ENCODE peak calls at places on chromosomes 2 and 18, in six cellular contexts. A is Calu3; B is GM23248; W is activated naive CD4-positive, alpha-beta T cell; S is sciatic nerve; N is Daoy. M is an unnamed sample.

GRCh38 chr2:171244466-171244969 is 83.8 kb upstream of the TLK1 start:
- DNase-seq in N (no peak), A (no peak), S (no peak), B (peak), W (no peak), M (no peak)

GRCh38 chr18:6874316-6874715 is 144.8 kb downstream of the ARHGAP28 start:
- DNase-seq in B (peak), W (no peak), S (no peak), N (no peak), A (no peak), M (no peak)

GRCh38 chr2:85188852-85189251 is 55.7 kb downstream of the TCF7L1 start:
- DNase-seq in N (peak), W (no peak), A (no peak), B (peak), S (no peak), M (no peak)

GRCh38 chr2:237154894-237155851 is 69.5 kb downstream of the COPS8 start:
- DNase-seq in N (no peak), B (no peak), S (no peak), A (no peak), W (no peak), M (no peak)

GRCh38 chr18:13446024-13446423 is 227.5 kb downstream of the LDLRAD4 start:
- DNase-seq in W (no peak), A (no peak), B (no peak), N (no peak), S (no peak), M (no peak)

GRCh38 chr2:129801575-129801974 is 177.9 kb upstream of the RAB6C start:
- DNase-seq in B (peak), A (no peak), S (no peak), N (peak), W (no peak), M (no peak)

GRCh38 chr2:42104621-42105020 is 56.8 kb downstream of the PKDCC start:
- DNase-seq in N (no peak), S (no peak), A (no peak), B (no peak), W (no peak), M (no peak)

GRCh38 chr2:200668473-200668872 is 82.7 kb downstream of the AOX1 start:
- DNase-seq in W (no peak), N (no peak), S (no peak), B (no peak), A (no peak), M (no peak)

GRCh38 chr2:192124576-192124975 is 70.2 kb downstream of the TMEFF2 start:
- DNase-seq in B (peak), A (no peak), S (no peak), W (no peak), N (no peak), M (peak)

GRCh38 chr2:211690736-211691135 is 847.9 kb downstream of the ERBB4 start:
- DNase-seq in N (no peak), S (no peak), W (no peak), A (no peak), B (no peak), M (no peak)

GRCh38 chr2:218860950-218861381 is 1.4 kb downstream of the WNT6 start:
- DNase-seq in W (no peak), B (no peak), N (peak), S (peak), A (no peak), M (peak)

GRCh38 chr2:9519250-9519649 is 36.4 kb downstream of the ADAM17 start:
- DNase-seq in S (no peak), W (no peak), N (no peak), A (no peak), B (peak), M (no peak)

GRCh38 chr2:197599285-197599965 is 76.0 kb downstream of the RFTN2 start:
- DNase-seq in B (peak), A (peak), N (peak), W (peak), S (no peak), M (no peak)

GRCh38 chr2:37388074-37388473 is 43.6 kb downstream of the QPCT start:
- DNase-seq in W (no peak), N (peak), S (no peak), B (peak), A (no peak), M (no peak)

GRCh38 chr2:60488291-60488690 is 65.2 kb downstream of the BCL11A start:
- DNase-seq in S (no peak), B (no peak), A (no peak), W (no peak), N (no peak), M (no peak)

GRCh38 chr2:73254343-73255006 is 20.4 kb downstream of the CCT7 start:
- DNase-seq in W (no peak), N (no peak), B (no peak), A (no peak), S (no peak), M (no peak)

GRCh38 chr2:112627060-112628040 is 18.4 kb upstream of the SLC20A1 start:
- DNase-seq in N (peak), S (peak), A (peak), W (no peak), B (peak), M (peak)

GRCh38 chr2:101745711-101746694 is 48.5 kb downstream of the MAP4K4 start:
- DNase-seq in N (peak), S (no peak), B (peak), A (no peak), W (no peak), M (no peak)

GRCh38 chr2:54370405-54371104 is 85.6 kb upstream of the SPTBN1 start:
- DNase-seq in A (no peak), B (peak), N (no peak), S (no peak), W (no peak), M (no peak)

GRCh38 chr2:188909036-188909435 is 65.1 kb upstream of the COL3A1 start:
- DNase-seq in S (no peak), N (no peak), B (peak), W (no peak), A (no peak), M (no peak)

GRCh38 chr2:45119855-45120254 is 110.6 kb upstream of the SIX2 start:
- DNase-seq in W (no peak), B (peak), A (peak), S (no peak), N (peak), M (peak)

GRCh38 chr2:15931514-15931870 is 8.9 kb upstream of the MYCN start:
- DNase-seq in B (no peak), N (no peak), S (no peak), W (no peak), A (no peak), M (no peak)

GRCh38 chr2:240983361-240983995 is 14.9 kb upstream of the SNED1 start:
- DNase-seq in S (peak), B (no peak), A (peak), W (no peak), N (peak), M (peak)

GRCh38 chr18:43932140-43932539 is 654.9 kb upstream of the SYT4 start:
- DNase-seq in A (no peak), W (no peak), S (no peak), N (no peak), B (no peak), M (no peak)

GRCh38 chr18:45249306-45249705 is 366.0 kb upstream of the SLC14A2 start:
- DNase-seq in S (no peak), N (no peak), B (peak), W (no peak), A (no peak), M (no peak)

GRCh38 chr2:48445091-48445725 is 84.7 kb upstream of the STON1 start:
- DNase-seq in B (no peak), S (no peak), A (no peak), N (no peak), W (no peak), M (no peak)

GRCh38 chr2:236688563-236689392 is 119.2 kb downstream of the ACKR3 start:
- DNase-seq in A (no peak), W (no peak), S (no peak), N (no peak), B (no peak), M (no peak)

GRCh38 chr18:26941608-26942007 is 76.1 kb upstream of the AQP4 start:
- DNase-seq in S (no peak), A (no peak), W (no peak), N (no peak), B (no peak), M (no peak)

GRCh38 chr2:96116424-96116878 is at the start of gene ADRA2B:
- DNase-seq in N (peak), S (peak), W (peak), B (peak), A (peak), M (peak)

GRCh38 chr2:32865399-32866068 is 81.2 kb upstream of the LTBP1 start:
- DNase-seq in W (no peak), N (peak), A (peak), S (no peak), B (peak), M (peak)

GRCh38 chr2:128270306-128271185 is 48.1 kb downstream of the HS6ST1 start:
- DNase-seq in W (no peak), N (no peak), B (no peak), S (peak), A (no peak), M (no peak)

GRCh38 chr2:120594856-120595685 is 140.6 kb upstream of the GLI2 start:
- DNase-seq in B (peak), N (peak), S (no peak), W (no peak), A (peak), M (peak)

GRCh38 chr2:228867406-228867805 is 403.7 kb downstream of the PID1 start:
- DNase-seq in B (no peak), W (no peak), A (no peak), S (no peak), N (no peak), M (no peak)

M was measured in LoVo.